ENCODE peak calls at places on chromosomes 4 and X, in four cellular contexts. O is Panc1, Z is HepG2, T is K562. I is an unnamed sample.

GRCh38 chr4:182825786-182826185 is 91.4 kb downstream of the DCTD start:
- DNase-seq in O (no peak), T (no peak), Z (no peak), I (no peak)

GRCh38 chr4:57418133-57418532 is 307.9 kb upstream of the IGFBP7 start:
- DNase-seq in Z (no peak), T (no peak), O (no peak), I (no peak)

GRCh38 chr4:179097741-179098140 is 1655.5 kb upstream of the AGA start:
- DNase-seq in O (no peak), Z (no peak), T (no peak), I (no peak)

GRCh38 chrX:50978920-50979660 is 68.6 kb downstream of the BMP15 start:
- DNase-seq in O (no peak), Z (no peak), T (peak; percentile 4), I (no peak)

GRCh38 chrX:1093112-1093511 is 119.3 kb downstream of the CRLF2 start:
- DNase-seq in Z (no peak), O (no peak), T (no peak), I (no peak)

GRCh38 chrX:147174596-147174995 is 360.1 kb upstream of the CXorf51A start:
- DNase-seq in Z (no peak), O (no peak), T (no peak), I (no peak)

GRCh38 chr4:139622856-139623255 is 42.8 kb upstream of the MGST2 start:
- DNase-seq in T (no peak), Z (no peak), O (no peak), I (no peak)

GRCh38 chrX:136708348-136708747 is 60.4 kb downstream of the CD40LG start:
- DNase-seq in O (no peak), T (no peak), Z (no peak), I (no peak)

GRCh38 chr4:101418055-101418454 is 70.7 kb upstream of the PPP3CA start:
- DNase-seq in T (no peak), O (no peak), Z (no peak), I (no peak)

GRCh38 chr4:175770555-175770954 is 41.5 kb downstream of the GPM6A start:
- DNase-seq in O (no peak), T (no peak), Z (no peak), I (no peak)

GRCh38 chrX:108257556-108257955 is 166.0 kb downstream of the ATG4A start:
- DNase-seq in O (no peak), Z (no peak), T (no peak), I (no peak)

GRCh38 chr4:155005395-155006087 is 202.9 kb upstream of the NPY2R start:
- DNase-seq in T (no peak), O (no peak), Z (no peak), I (peak; percentile 15)

GRCh38 chr4:179872751-179873150 is 2370.5 kb upstream of the TENM3 start:
- DNase-seq in O (no peak), T (no peak), Z (no peak), I (no peak)

DNA sequence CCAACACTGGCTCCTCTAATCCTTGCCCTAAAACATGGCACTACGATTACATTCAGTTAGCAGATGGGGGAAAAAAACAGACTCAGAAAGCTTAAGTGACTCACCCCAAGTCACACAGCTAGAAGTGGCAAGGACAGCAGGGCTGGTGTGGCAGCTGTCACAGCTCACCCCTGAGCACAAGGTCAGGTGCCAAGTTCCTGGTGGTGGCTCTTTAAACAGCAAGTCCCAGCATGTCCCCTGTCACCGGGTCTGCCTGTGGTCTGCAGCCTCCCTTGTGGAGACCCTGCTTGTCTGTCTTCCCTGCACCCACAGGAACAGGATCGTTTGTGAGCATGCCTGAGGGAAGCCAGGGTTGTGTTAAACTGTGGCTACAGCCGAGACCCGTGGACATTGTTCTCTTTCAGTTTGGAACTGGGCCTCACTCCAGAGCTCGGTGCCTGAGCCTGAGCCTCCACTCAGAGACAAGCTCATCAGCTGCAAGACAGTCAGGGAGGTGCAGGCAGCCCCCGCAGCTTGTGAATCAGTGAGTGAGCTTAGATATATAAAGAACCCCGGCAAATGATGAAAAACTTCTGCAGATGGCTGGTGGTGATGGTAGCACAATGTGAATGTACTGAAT is 260.8 kb downstream of the BCOR start:
- DNase-seq in T (no peak), Z (no peak), O (no peak), I (no peak)
- TF ChIP-seq TCF7L2 in T (no peak), Z (no peak), O (no peak), I (no peak)

GRCh38 chr4:145954924-145955339 is 16.3 kb upstream of the ZNF827 start:
- DNase-seq in T (peak; percentile 67), O (peak; percentile 47), Z (no peak), I (peak; percentile 98)
- TF ChIP-seq TCF7L2 in T (no peak), O (no peak), Z (no peak), I (no peak)

GRCh38 chr4:12555011-12555410 is 929.1 kb downstream of the RAB28 start:
- DNase-seq in Z (no peak), O (no peak), T (no peak), I (no peak)
- TF ChIP-seq TCF7L2 in Z (no peak), O (no peak), T (no peak), I (no peak)

GRCh38 chr4:136810626-136811025 is 721.7 kb downstream of the PCDH18 start:
- DNase-seq in O (no peak), Z (no peak), T (no peak), I (no peak)
- TF ChIP-seq TCF7L2 in O (no peak), Z (no peak), T (no peak), I (no peak)

DNA sequence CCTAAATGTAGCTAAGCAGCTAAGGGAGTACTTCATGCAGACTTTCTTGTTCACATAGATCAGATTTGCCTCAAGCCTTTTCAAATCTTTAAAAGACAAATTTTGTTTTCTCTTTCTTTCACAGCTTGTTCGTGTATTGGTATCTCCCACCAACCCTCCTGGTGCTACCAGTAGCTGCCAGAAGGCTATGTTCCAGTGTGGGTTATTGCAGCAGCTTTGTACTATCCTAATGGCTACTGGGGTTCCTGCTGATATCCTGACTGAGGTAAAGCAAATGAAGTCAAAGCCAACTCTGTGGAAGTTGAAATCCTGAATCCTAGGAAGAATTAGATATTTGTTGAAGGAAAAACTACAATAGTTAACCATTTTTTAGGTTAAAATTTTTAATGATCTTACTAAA is 62.6 kb downstream of the USO1 start:
- DNase-seq in O (no peak), T (no peak), Z (no peak), I (no peak)
- TF ChIP-seq TCF7L2 in O (no peak), T (no peak), Z (no peak), I (no peak)

GRCh38 chr4:25021206-25021605 is 9.5 kb downstream of the LGI2 start:
- DNase-seq in Z (peak; percentile 14), O (no peak), T (no peak), I (no peak)

GRCh38 chr4:25019501-25019900 is 11.2 kb downstream of the LGI2 start:
- DNase-seq in Z (no peak), O (no peak), T (no peak), I (no peak)

GRCh38 chr4:25022198-25022597 is 8.5 kb downstream of the LGI2 start:
- DNase-seq in T (no peak), O (no peak), Z (no peak), I (no peak)

GRCh38 chr4:25022741-25023140 is 8.0 kb downstream of the LGI2 start:
- DNase-seq in T (no peak), Z (no peak), O (no peak), I (no peak)

GRCh38 chr4:25020240-25020639 is 10.5 kb downstream of the LGI2 start:
- DNase-seq in Z (no peak), T (no peak), O (no peak), I (no peak)
- TF ChIP-seq TCF7L2 in Z (no peak), T (no peak), O (no peak), I (no peak)

DNA sequence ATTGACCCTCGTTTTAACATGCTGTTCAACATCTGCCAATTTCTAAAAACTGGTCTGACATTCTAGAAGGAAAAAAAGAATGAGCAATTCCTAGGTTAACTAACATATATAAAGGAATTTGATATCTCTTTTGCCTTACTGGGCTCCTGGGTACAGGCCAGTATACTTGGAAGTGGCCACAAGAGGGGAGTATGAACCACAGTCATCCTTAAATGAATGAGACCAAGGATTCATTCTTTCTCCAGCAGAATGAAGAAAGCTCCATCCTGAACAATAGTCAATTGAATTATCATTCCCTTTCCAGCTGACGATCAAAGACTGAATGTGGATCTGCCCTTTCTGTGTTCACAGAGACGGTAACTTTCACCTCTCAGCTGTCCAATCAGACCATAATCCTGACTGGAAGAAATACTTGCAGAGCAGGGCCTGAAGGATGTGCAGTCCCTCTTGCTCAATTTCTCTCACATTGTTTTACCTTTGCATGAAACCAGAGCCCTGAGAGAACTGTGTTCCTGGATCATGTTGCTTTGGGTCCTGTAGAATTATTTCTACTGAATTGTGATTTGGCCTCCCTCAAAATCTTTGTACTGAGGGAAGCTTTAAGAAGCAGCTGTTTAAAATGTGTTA is 14.8 kb upstream of the SPARCL1 start:
- DNase-seq in Z (peak; percentile 4), O (no peak), T (peak; percentile 17), I (peak; percentile 38)
- TF ChIP-seq TCF7L2 in Z (no peak), O (no peak), T (no peak), I (no peak)

GRCh38 chr4:153900426-153900825 is 111.5 kb upstream of the SFRP2 start:
- DNase-seq in Z (no peak), O (no peak), T (no peak), I (no peak)
- TF ChIP-seq TCF7L2 in Z (no peak), O (no peak), T (no peak), I (no peak)

I was measured in HCT116.